ENCODE peak calls at places on chromosomes 13 and 19, in ten cellular contexts. S, F, I, X, W, N, U, Y, A and P are unnamed samples.

GRCh38 chr19:41807176-41807575 is 10.8 kb downstream of the CEACAM3 start:
- DNase-seq in W (no peak), U (no peak), F (no peak), A (no peak), Y (no peak), I (no peak), N (no peak), S (no peak), X (no peak), P (no peak)

GRCh38 chr13:64362564-64362963 is 2867.6 kb downstream of the PCDH9 start:
- DNase-seq in F (no peak), S (no peak), A (no peak), I (no peak), Y (no peak), W (no peak), U (no peak), N (no peak), X (no peak), P (no peak)

GRCh38 chr13:41137951-41138350 is 5.3 kb upstream of the KBTBD6 start:
- DNase-seq in S (no peak), N (no peak), W (no peak), U (no peak), I (no peak), A (no peak), F (no peak), X (no peak), Y (no peak), P (no peak)

GRCh38 chr13:101698400-101698799 is 245.9 kb downstream of the ITGBL1 start:
- DNase-seq in A (no peak), X (no peak), S (peak), F (no peak), Y (no peak), U (no peak), W (no peak), I (no peak), N (no peak), P (no peak)

GRCh38 chr19:3324405-3324856 is 42.0 kb upstream of the NFIC start:
- DNase-seq in I (peak), A (peak), W (peak), Y (peak), N (peak), X (peak), F (no peak), U (no peak), S (no peak), P (peak)

GRCh38 chr19:50551713-50552187 is 16.5 kb downstream of the LRRC4B start:
- DNase-seq in Y (no peak), I (no peak), W (no peak), F (no peak), U (no peak), X (no peak), S (no peak), N (no peak), A (no peak), P (no peak)

GRCh38 chr19:33865306-33865705 is 68.6 kb downstream of the KCTD15 start:
- DNase-seq in Y (no peak), A (no peak), U (peak), S (no peak), N (no peak), X (no peak), I (no peak), F (no peak), W (no peak), P (no peak)

GRCh38 chr19:44740351-44740824 is 8.1 kb upstream of the BCL3 start:
- DNase-seq in X (no peak), W (peak), N (no peak), U (no peak), S (no peak), I (no peak), F (no peak), Y (no peak), A (no peak), P (no peak)

GRCh38 chr19:39692166-39692565 is 12.1 kb upstream of the LGALS14 start:
- DNase-seq in U (no peak), S (no peak), I (no peak), F (no peak), W (no peak), A (no peak), N (no peak), Y (no peak), X (no peak), P (no peak)

GRCh38 chr19:4639531-4640246 is 373 bp downstream of the TNFAIP8L1 start:
- DNase-seq in A (no peak), F (no peak), W (no peak), I (no peak), Y (peak), N (no peak), U (no peak), S (no peak), X (no peak), P (no peak)

GRCh38 chr19:4083677-4084546 is 17.2 kb upstream of the ZBTB7A start:
- DNase-seq in S (no peak), X (no peak), Y (no peak), A (no peak), W (no peak), I (no peak), U (no peak), N (no peak), F (no peak), P (no peak)

GRCh38 chr13:27968316-27969072 is 621 bp downstream of the CDX2 start:
- DNase-seq in Y (no peak), I (no peak), A (no peak), W (no peak), S (no peak), N (no peak), X (no peak), U (peak), F (no peak), P (no peak)

GRCh38 chr13:99214232-99214631 is 13.6 kb downstream of the UBAC2 start:
- DNase-seq in N (no peak), X (no peak), F (no peak), U (no peak), S (no peak), W (no peak), Y (no peak), A (no peak), I (peak), P (no peak)

GRCh38 chr19:40057166-40057565 is 1.1 kb upstream of the ZNF780B start:
- DNase-seq in A (no peak), N (no peak), S (no peak), U (no peak), X (no peak), F (no peak), W (no peak), Y (no peak), I (no peak), P (no peak)

GRCh38 chr19:46944918-46945628 is 74.6 kb upstream of the NPAS1 start:
- DNase-seq in X (no peak), W (no peak), I (no peak), A (peak), S (no peak), Y (no peak), U (no peak), F (no peak), N (no peak), P (peak)

GRCh38 chr19:7915250-7916136 is 863 bp downstream of the TGFBR3L start:
- DNase-seq in N (no peak), S (no peak), A (no peak), X (no peak), I (no peak), F (no peak), U (no peak), W (no peak), Y (no peak), P (no peak)

GRCh38 chr13:79781829-79782540 is 301.0 kb downstream of the NDFIP2 start:
- DNase-seq in U (no peak), F (no peak), W (no peak), N (no peak), X (no peak), Y (no peak), A (no peak), S (no peak), I (no peak), P (peak)

GRCh38 chr19:17841810-17842662 is 5.7 kb downstream of the JAK3 start:
- DNase-seq in X (no peak), I (peak), N (peak), F (peak), A (no peak), W (no peak), Y (no peak), S (no peak), U (peak), P (peak)

GRCh38 chr19:35975608-35976214 is 19.3 kb upstream of the SDHAF1 start:
- DNase-seq in X (no peak), I (no peak), S (no peak), A (peak), N (no peak), F (no peak), U (no peak), Y (no peak), W (no peak), P (no peak)

GRCh38 chr13:21673592-21674270 is 2.9 kb downstream of the FGF9 start:
- DNase-seq in S (no peak), N (no peak), F (peak), A (peak), Y (no peak), I (peak), W (peak), U (no peak), X (peak), P (peak)

GRCh38 chr13:35990196-35990595 is 141.0 kb downstream of the DCLK1 start:
- DNase-seq in Y (no peak), S (no peak), A (no peak), N (no peak), F (no peak), W (no peak), U (no peak), I (no peak), X (no peak), P (no peak)

GRCh38 chr19:36460046-36460445 is 29.3 kb downstream of the ZNF566 start:
- DNase-seq in Y (no peak), W (no peak), N (no peak), U (no peak), F (no peak), X (no peak), S (no peak), A (no peak), I (no peak), P (no peak)

GRCh38 chr19:41624515-41624914 is 2.4 kb downstream of the CEACAM4 start:
- DNase-seq in N (no peak), W (no peak), U (peak), I (no peak), Y (no peak), A (no peak), S (no peak), X (no peak), F (no peak), P (no peak)

GRCh38 chr13:67048084-67048792 is 181.9 kb downstream of the PCDH9 start:
- DNase-seq in S (no peak), I (no peak), X (no peak), U (no peak), F (no peak), Y (no peak), N (no peak), A (no peak), W (no peak), P (no peak)

GRCh38 chr13:102846261-102847015 is 606 bp downstream of the ERCC5 start:
- DNase-seq in F (no peak), U (no peak), N (no peak), W (peak), S (no peak), A (no peak), Y (no peak), I (no peak), X (peak), P (peak)